ENCODE peak calls at places on chromosomes 12 and 14, in eight cellular contexts. C, I, K, V, Z, M, X and T are unnamed samples.

GRCh38 chr14:48874701-48875100 is 711.5 kb downstream of the RPS29 start:
- DNase-seq in C (no peak), I (no peak), X (no peak), Z (no peak), K (no peak), M (no peak), V (no peak), T (no peak)

GRCh38 chr12:2944401-2945047 is 14.7 kb upstream of the TEAD4 start:
- DNase-seq in X (peak), Z (peak), K (peak), I (peak), M (peak), C (peak), V (no peak), T (peak)

GRCh38 chr12:114841557-114842251 is 157.7 kb upstream of the TBX3 start:
- DNase-seq in I (no peak), K (no peak), X (peak), M (no peak), V (no peak), C (peak), Z (no peak), T (no peak)

GRCh38 chr14:91419044-91419397 is 1.4 kb upstream of the CCDC88C start:
- DNase-seq in I (no peak), K (no peak), C (no peak), X (no peak), V (no peak), Z (no peak), M (no peak), T (no peak)

GRCh38 chr12:67452119-67452805 is 183.1 kb downstream of the CAND1 start:
- DNase-seq in X (no peak), I (no peak), K (no peak), M (no peak), V (no peak), C (no peak), Z (no peak), T (no peak)

GRCh38 chr12:6958609-6959375 is 7.6 kb downstream of the PTPN6 start:
- DNase-seq in I (no peak), V (peak), Z (peak), K (no peak), M (no peak), X (no peak), C (no peak), T (no peak)

GRCh38 chr12:56661979-56662638 is 16.3 kb upstream of the ATP5F1B start:
- DNase-seq in Z (no peak), C (no peak), K (no peak), X (no peak), I (no peak), M (no peak), V (no peak), T (no peak)

GRCh38 chr12:91183565-91183964 is 948 bp upstream of the DCN start:
- DNase-seq in Z (no peak), M (no peak), V (no peak), X (peak), K (no peak), C (no peak), I (no peak), T (no peak)

GRCh38 chr14:91381801-91382670 is 35.6 kb downstream of the CCDC88C start:
- DNase-seq in I (no peak), X (no peak), M (no peak), K (no peak), Z (no peak), C (no peak), V (no peak), T (no peak)

GRCh38 chr12:49783917-49784676 is 42.7 kb downstream of the TMBIM6 start:
- DNase-seq in C (no peak), I (no peak), Z (no peak), M (no peak), V (peak), K (no peak), X (no peak), T (no peak)

GRCh38 chr12:123141615-123142517 is 9.0 kb downstream of the PITPNM2 start:
- DNase-seq in Z (no peak), I (no peak), V (no peak), M (peak), X (peak), C (peak), K (no peak), T (no peak)